ENCODE peak calls at places on chromosome 6, in ten cellular contexts. One of them, this sample, is unnamed.

GRCh38 chr6:89281779-89282246 is 33.3 kb downstream of the GABRR2 start:
- DNase-seq in SK-N-SH: peak; percentile 65
- DNase-seq in foreskin fibroblast: peak; percentile 49
- DNase-seq in fibroblast of mammary gland: peak; percentile 45
- DNase-seq in breast epithelium: no peak
- DNase-seq in brain microvascular endothelial cell: peak; percentile 29
- DNase-seq in NB4: peak; percentile 86
- DNase-seq in A673: peak; percentile 75
- DNase-seq in astrocyte: peak; percentile 3
- DNase-seq in left lung: no peak
- DNase-seq in this sample: peak; percentile 69

GRCh38 chr6:55882731-55883595 is 7.6 kb upstream of the BMP5 start:
- DNase-seq in SK-N-SH: no peak
- DNase-seq in breast epithelium: no peak
- DNase-seq in brain microvascular endothelial cell: peak; percentile 84
- DNase-seq in NB4: no peak
- DNase-seq in left lung: no peak
- DNase-seq in foreskin fibroblast: peak; percentile 86
- DNase-seq in astrocyte: peak; percentile 87
- DNase-seq in A673: peak; percentile 63
- DNase-seq in fibroblast of mammary gland: peak; percentile 87
- DNase-seq in this sample: no peak

GRCh38 chr6:37615564-37616340 is 81.9 kb downstream of the MDGA1 start:
- DNase-seq in breast epithelium: no peak
- DNase-seq in astrocyte: peak; percentile 72
- DNase-seq in SK-N-SH: no peak
- DNase-seq in fibroblast of mammary gland: peak; percentile 51
- DNase-seq in left lung: no peak
- DNase-seq in foreskin fibroblast: no peak
- DNase-seq in NB4: peak; percentile 65
- DNase-seq in brain microvascular endothelial cell: peak; percentile 52
- DNase-seq in A673: peak; percentile 77
- DNase-seq in this sample: no peak

GRCh38 chr6:35722121-35722761 is 14.6 kb upstream of the ARMC12 start:
- DNase-seq in fibroblast of mammary gland: peak; percentile 37
- DNase-seq in A673: no peak
- DNase-seq in brain microvascular endothelial cell: no peak
- DNase-seq in foreskin fibroblast: peak; percentile 60
- DNase-seq in breast epithelium: no peak
- DNase-seq in SK-N-SH: no peak
- DNase-seq in left lung: no peak
- DNase-seq in astrocyte: no peak
- DNase-seq in NB4: no peak
- DNase-seq in this sample: no peak

GRCh38 chr6:134195985-134196384 is 121.9 kb downstream of the SGK1 start:
- DNase-seq in astrocyte: no peak
- DNase-seq in A673: no peak
- DNase-seq in breast epithelium: no peak
- DNase-seq in left lung: no peak
- DNase-seq in NB4: no peak
- DNase-seq in SK-N-SH: no peak
- DNase-seq in fibroblast of mammary gland: no peak
- DNase-seq in foreskin fibroblast: no peak
- DNase-seq in brain microvascular endothelial cell: no peak
- DNase-seq in this sample: no peak

GRCh38 chr6:117601811-117602150 is 530 bp downstream of the GOPC start:
- DNase-seq in NB4: no peak
- DNase-seq in brain microvascular endothelial cell: no peak
- DNase-seq in foreskin fibroblast: no peak
- DNase-seq in fibroblast of mammary gland: no peak
- DNase-seq in astrocyte: no peak
- DNase-seq in breast epithelium: no peak
- DNase-seq in left lung: peak; percentile 77
- DNase-seq in SK-N-SH: no peak
- DNase-seq in A673: no peak
- DNase-seq in this sample: no peak

GRCh38 chr6:21767891-21768659 is 174.5 kb downstream of the SOX4 start:
- DNase-seq in left lung: no peak
- DNase-seq in A673: peak; percentile 60
- DNase-seq in brain microvascular endothelial cell: no peak
- DNase-seq in NB4: no peak
- DNase-seq in breast epithelium: no peak
- DNase-seq in SK-N-SH: no peak
- DNase-seq in fibroblast of mammary gland: peak; percentile 77
- DNase-seq in astrocyte: peak; percentile 87
- DNase-seq in foreskin fibroblast: peak; percentile 54
- DNase-seq in this sample: no peak

GRCh38 chr6:54134934-54135333 is 23.7 kb downstream of the MLIP start:
- DNase-seq in breast epithelium: no peak
- DNase-seq in astrocyte: no peak
- DNase-seq in NB4: no peak
- DNase-seq in foreskin fibroblast: no peak
- DNase-seq in fibroblast of mammary gland: no peak
- DNase-seq in A673: no peak
- DNase-seq in SK-N-SH: no peak
- DNase-seq in brain microvascular endothelial cell: no peak
- DNase-seq in left lung: no peak
- DNase-seq in this sample: no peak

GRCh38 chr6:548517-548916 is 108.4 kb downstream of the HUS1B start:
- DNase-seq in fibroblast of mammary gland: no peak
- DNase-seq in brain microvascular endothelial cell: no peak
- DNase-seq in NB4: no peak
- DNase-seq in A673: no peak
- DNase-seq in foreskin fibroblast: no peak
- DNase-seq in left lung: no peak
- DNase-seq in SK-N-SH: no peak
- DNase-seq in astrocyte: no peak
- DNase-seq in breast epithelium: no peak
- DNase-seq in this sample: no peak

GRCh38 chr6:548091-548490 is 108.8 kb downstream of the HUS1B start:
- DNase-seq in astrocyte: no peak
- DNase-seq in foreskin fibroblast: no peak
- DNase-seq in breast epithelium: no peak
- DNase-seq in SK-N-SH: no peak
- DNase-seq in brain microvascular endothelial cell: no peak
- DNase-seq in A673: no peak
- DNase-seq in NB4: no peak
- DNase-seq in fibroblast of mammary gland: no peak
- DNase-seq in left lung: no peak
- DNase-seq in this sample: no peak

GRCh38 chr6:551829-552350 is 105.0 kb downstream of the HUS1B start:
- DNase-seq in brain microvascular endothelial cell: no peak
- DNase-seq in A673: no peak
- DNase-seq in breast epithelium: no peak
- DNase-seq in NB4: no peak
- DNase-seq in SK-N-SH: no peak
- DNase-seq in fibroblast of mammary gland: no peak
- DNase-seq in left lung: no peak
- DNase-seq in foreskin fibroblast: no peak
- DNase-seq in astrocyte: no peak
- DNase-seq in this sample: no peak

GRCh38 chr6:549901-550300 is 107.0 kb downstream of the HUS1B start:
- DNase-seq in NB4: no peak
- DNase-seq in SK-N-SH: no peak
- DNase-seq in fibroblast of mammary gland: no peak
- DNase-seq in brain microvascular endothelial cell: no peak
- DNase-seq in left lung: no peak
- DNase-seq in breast epithelium: no peak
- DNase-seq in astrocyte: no peak
- DNase-seq in A673: no peak
- DNase-seq in foreskin fibroblast: no peak
- DNase-seq in this sample: no peak

GRCh38 chr6:551405-551804 is 105.5 kb downstream of the HUS1B start:
- DNase-seq in A673: peak; percentile 46
- DNase-seq in left lung: no peak
- DNase-seq in NB4: peak; percentile 50
- DNase-seq in foreskin fibroblast: peak; percentile 72
- DNase-seq in brain microvascular endothelial cell: peak; percentile 65
- DNase-seq in SK-N-SH: peak; percentile 29
- DNase-seq in breast epithelium: no peak
- DNase-seq in astrocyte: peak; percentile 13
- DNase-seq in fibroblast of mammary gland: peak; percentile 44
- DNase-seq in this sample: no peak
- TF ChIP-seq CTCF in A673: peak; percentile 26
- TF ChIP-seq CTCF in left lung: no peak
- TF ChIP-seq CTCF in NB4: peak; percentile 5
- TF ChIP-seq CTCF in foreskin fibroblast: peak; percentile 18
- TF ChIP-seq CTCF in brain microvascular endothelial cell: peak; percentile 60
- TF ChIP-seq CTCF in SK-N-SH: no peak
- TF ChIP-seq CTCF in breast epithelium: no peak
- TF ChIP-seq CTCF in astrocyte: peak; percentile 5
- TF ChIP-seq CTCF in fibroblast of mammary gland: peak; percentile 5
- TF ChIP-seq CTCF in this sample: no peak

DNA sequence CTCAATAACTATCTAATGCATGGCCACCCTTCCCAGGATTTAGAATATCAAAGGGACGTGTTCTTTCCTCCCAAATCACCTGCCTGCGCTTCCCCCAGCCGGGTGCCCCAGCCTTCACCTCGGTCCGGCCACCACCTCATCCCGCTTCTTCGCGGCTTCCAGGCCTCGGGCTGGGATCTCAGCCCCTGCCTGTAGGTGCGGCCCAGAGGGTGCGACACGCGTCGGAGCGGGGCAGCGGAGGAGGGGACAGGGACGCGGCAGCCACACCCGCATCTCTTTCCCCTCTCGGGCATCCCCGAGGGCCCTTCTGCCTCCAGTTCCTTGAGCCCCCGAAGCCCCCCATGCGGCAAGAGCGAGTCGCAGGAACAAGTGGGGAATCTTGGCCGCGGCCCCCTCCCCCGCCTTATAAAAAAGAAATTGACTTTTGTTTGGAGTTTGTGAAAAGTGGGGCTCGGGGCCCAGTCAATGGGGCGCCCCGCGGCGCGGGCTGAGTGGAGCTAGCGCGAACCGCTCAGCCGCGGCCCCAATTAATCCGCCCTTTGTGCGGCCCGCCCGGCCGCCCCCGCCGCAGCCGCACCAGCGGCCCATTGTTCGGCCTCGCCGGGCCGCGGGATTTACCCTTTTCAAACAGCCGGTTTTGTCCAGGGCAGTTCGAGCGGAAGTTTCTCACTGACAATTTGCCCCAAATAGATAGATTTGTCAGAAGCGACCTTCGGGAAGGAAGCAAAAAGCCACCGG is 8.4 kb upstream of the NR2E1 start:
- DNase-seq in astrocyte: no peak
- DNase-seq in brain microvascular endothelial cell: no peak
- DNase-seq in breast epithelium: no peak
- DNase-seq in left lung: peak; percentile 64
- DNase-seq in A673: no peak
- DNase-seq in fibroblast of mammary gland: no peak
- DNase-seq in NB4: no peak
- DNase-seq in SK-N-SH: peak; percentile 73
- DNase-seq in foreskin fibroblast: no peak
- DNase-seq in this sample: no peak
- H3K4me3 ChIP-seq in astrocyte: no peak overlapping the region
- H3K4me3 ChIP-seq in brain microvascular endothelial cell: no peak overlapping the region
- H3K4me3 ChIP-seq in breast epithelium: peak overlapping the region; percentile 57
- H3K4me3 ChIP-seq in left lung: no peak overlapping the region
- H3K4me3 ChIP-seq in A673: peak overlapping the region; percentile 15
- H3K4me3 ChIP-seq in fibroblast of mammary gland: no peak overlapping the region
- H3K4me3 ChIP-seq in NB4: no peak overlapping the region
- H3K4me3 ChIP-seq in SK-N-SH: peak overlapping the region; percentile 43
- H3K4me3 ChIP-seq in foreskin fibroblast: no peak overlapping the region
- H3K4me3 ChIP-seq in this sample: no peak overlapping the region

GRCh38 chr6:130276507-130276906 is 53.8 kb upstream of the SAMD3 start:
- DNase-seq in astrocyte: no peak
- DNase-seq in foreskin fibroblast: no peak
- DNase-seq in fibroblast of mammary gland: no peak
- DNase-seq in A673: no peak
- DNase-seq in breast epithelium: no peak
- DNase-seq in SK-N-SH: no peak
- DNase-seq in left lung: no peak
- DNase-seq in brain microvascular endothelial cell: no peak
- DNase-seq in NB4: no peak
- DNase-seq in this sample: no peak

GRCh38 chr6:130288065-130288464 is 65.3 kb upstream of the SAMD3 start:
- DNase-seq in foreskin fibroblast: peak; percentile 8
- DNase-seq in left lung: no peak
- DNase-seq in A673: no peak
- DNase-seq in NB4: no peak
- DNase-seq in fibroblast of mammary gland: peak; percentile 29
- DNase-seq in brain microvascular endothelial cell: no peak
- DNase-seq in SK-N-SH: no peak
- DNase-seq in astrocyte: peak; percentile 6
- DNase-seq in breast epithelium: no peak
- DNase-seq in this sample: no peak

DNA sequence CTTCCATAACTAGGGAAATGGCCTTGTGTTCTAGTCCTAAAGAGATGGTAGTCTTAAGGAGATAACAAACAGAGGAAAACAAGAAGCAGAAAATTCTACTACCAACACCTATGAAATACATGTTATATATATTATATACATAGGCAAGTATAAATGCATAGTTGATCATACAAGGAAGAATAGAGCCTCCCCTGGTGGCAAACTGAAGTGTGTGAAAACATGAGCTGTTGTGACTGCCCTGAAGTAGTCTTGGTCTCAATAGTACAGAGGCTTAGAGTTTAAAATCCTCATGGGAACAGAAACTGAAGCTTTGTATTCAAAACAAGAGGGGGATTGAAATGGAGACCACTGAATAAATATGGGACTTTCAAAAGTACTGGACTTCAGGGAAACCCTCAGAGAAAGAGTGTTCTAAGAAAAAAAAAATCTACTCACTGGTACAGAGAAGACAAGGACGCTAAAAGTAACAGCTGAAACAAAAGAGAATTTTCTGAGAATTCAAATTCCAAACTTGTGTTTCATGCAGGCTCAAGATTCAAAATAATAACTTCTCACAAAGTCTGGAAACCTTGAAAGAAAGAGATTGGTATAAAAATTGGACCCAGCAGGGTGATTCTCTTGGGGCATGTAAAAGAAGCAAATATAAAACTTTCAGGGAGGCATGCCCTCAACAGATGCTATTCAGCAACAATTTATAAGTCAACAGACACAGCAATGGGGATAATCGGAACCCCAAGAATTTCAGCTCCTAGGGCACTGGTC is 59.7 kb upstream of the SAMD3 start:
- DNase-seq in breast epithelium: no peak
- DNase-seq in NB4: peak; percentile 21
- DNase-seq in A673: peak; percentile 69
- DNase-seq in SK-N-SH: peak; percentile 1
- DNase-seq in brain microvascular endothelial cell: peak; percentile 35
- DNase-seq in fibroblast of mammary gland: peak; percentile 43
- DNase-seq in astrocyte: peak; percentile 8
- DNase-seq in left lung: no peak
- DNase-seq in foreskin fibroblast: peak; percentile 47
- DNase-seq in this sample: peak; percentile 18
- TF ChIP-seq CTCF in breast epithelium: no peak
- TF ChIP-seq CTCF in NB4: peak; percentile 13
- TF ChIP-seq CTCF in A673: peak; percentile 79
- TF ChIP-seq CTCF in SK-N-SH: peak; percentile 47
- TF ChIP-seq CTCF in brain microvascular endothelial cell: peak; percentile 75
- TF ChIP-seq CTCF in fibroblast of mammary gland: peak; percentile 61
- TF ChIP-seq CTCF in astrocyte: peak; percentile 33
- TF ChIP-seq CTCF in left lung: no peak
- TF ChIP-seq CTCF in foreskin fibroblast: peak; percentile 47
- TF ChIP-seq CTCF in this sample: peak; percentile 63

DNA sequence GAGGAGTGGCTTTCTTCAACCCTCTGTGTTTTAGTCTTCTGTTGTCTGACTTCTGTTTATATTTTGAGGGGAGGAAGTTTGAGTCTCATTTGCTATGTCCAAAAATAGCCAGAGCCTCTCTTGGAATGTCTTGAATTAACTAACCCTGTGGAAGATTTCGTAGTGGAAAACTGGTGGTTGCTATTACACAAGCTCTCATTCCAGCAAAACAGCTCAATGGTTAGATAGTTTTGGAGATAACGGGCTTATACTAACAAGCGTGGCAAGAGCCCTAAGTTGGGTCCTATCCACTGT is 1.6 kb downstream of the CCN2 start:
- DNase-seq in A673: no peak
- DNase-seq in left lung: no peak
- DNase-seq in brain microvascular endothelial cell: no peak
- DNase-seq in astrocyte: peak; percentile 89
- DNase-seq in SK-N-SH: no peak
- DNase-seq in breast epithelium: no peak
- DNase-seq in fibroblast of mammary gland: peak; percentile 88
- DNase-seq in NB4: no peak
- DNase-seq in foreskin fibroblast: peak; percentile 89
- DNase-seq in this sample: no peak
- H3K4me3 ChIP-seq in A673: peak overlapping the region; percentile 68
- H3K4me3 ChIP-seq in left lung: peak overlapping the region; percentile 56
- H3K4me3 ChIP-seq in brain microvascular endothelial cell: peak overlapping the region; percentile 92
- H3K4me3 ChIP-seq in astrocyte: peak overlapping the region; percentile 91
- H3K4me3 ChIP-seq in SK-N-SH: peak overlapping the region; percentile 69
- H3K4me3 ChIP-seq in breast epithelium: peak overlapping the region; percentile 76
- H3K4me3 ChIP-seq in fibroblast of mammary gland: peak overlapping the region; percentile 66
- H3K4me3 ChIP-seq in NB4: no peak overlapping the region
- H3K4me3 ChIP-seq in foreskin fibroblast: peak overlapping the region; percentile 68
- H3K4me3 ChIP-seq in this sample: no peak overlapping the region

This sample was measured in GM12864.